ENCODE peak calls at places on chromosomes 3 and 15, in nine cellular contexts. F is dorsolateral prefrontal cortex; A is stimulated activated CD4-positive, alpha-beta T cell treated with anti-CD3 and anti-CD28 coated beads, Interleukin-2, amount 100 ng/mL, for 24 hours; H is nephron progenitor cell; T is skeletal muscle cell; J is GF-D8; N is NAMALWA; Y is HTR-8/SVneo; G is C1 segment of cervical spinal cord. Q is an unnamed sample.

GRCh38 chr3:69941037-69941436 is 58.5 kb upstream of the SAMMSON start:
- DNase-seq in F (no peak), A (no peak), H (no peak), T (no peak), J (no peak), N (no peak), Y (no peak), G (no peak), Q (no peak)

GRCh38 chr3:14921034-14921616 is 26.3 kb upstream of the NR2C2 start:
- DNase-seq in F (peak; percentile 86), A (peak; percentile 86), H (peak; percentile 89), T (peak; percentile 56), J (no peak), N (peak; percentile 83), Y (peak; percentile 83), G (peak; percentile 47), Q (peak; percentile 85)

GRCh38 chr15:39581501-39582285 is 814 bp downstream of the THBS1 start:
- DNase-seq in F (no peak), A (no peak), H (peak; percentile 54), T (no peak), J (no peak), N (no peak), Y (peak; percentile 56), G (no peak), Q (peak; percentile 31)

GRCh38 chr3:114450008-114450596 is 156.3 kb downstream of the TIGIT start:
- DNase-seq in F (no peak), A (no peak), H (no peak), T (no peak), J (no peak), N (peak; percentile 78), Y (no peak), G (peak; percentile 65), Q (no peak)

GRCh38 chr3:143158549-143158988 is 39.0 kb downstream of the CHST2 start:
- DNase-seq in F (no peak), A (no peak), H (no peak), T (peak; percentile 52), J (no peak), N (no peak), Y (no peak), G (no peak), Q (no peak)

GRCh38 chr3:46097691-46098241 is 70.5 kb upstream of the XCR1 start:
- DNase-seq in F (no peak), A (peak; percentile 44), H (no peak), T (peak; percentile 82), J (peak; percentile 94), N (no peak), Y (no peak), G (no peak), Q (peak; percentile 98)

GRCh38 chr15:39079296-39079834 is 501.5 kb upstream of the THBS1 start:
- DNase-seq in F (no peak), A (no peak), H (no peak), T (peak; percentile 89), J (no peak), N (no peak), Y (peak; percentile 24), G (no peak), Q (no peak)

GRCh38 chr3:45362768-45363167 is 25.6 kb upstream of the LARS2 start:
- DNase-seq in F (no peak), A (no peak), H (no peak), T (peak; percentile 46), J (peak; percentile 6), N (no peak), Y (no peak), G (no peak), Q (peak; percentile 74)

GRCh38 chr3:72960812-72961518 is 35.6 kb upstream of the PPP4R2 start:
- DNase-seq in F (no peak), A (no peak), H (no peak), T (peak; percentile 60), J (no peak), N (no peak), Y (no peak), G (no peak), Q (no peak)

GRCh38 chr3:180280601-180281000 is 243.9 kb upstream of the PEX5L start:
- DNase-seq in F (no peak), A (no peak), H (no peak), T (peak; percentile 56), J (no peak), N (no peak), Y (no peak), G (no peak), Q (no peak)